ENCODE peak calls at places on chromosome 2, in five cellular contexts. One of them, this sample, is unnamed.
A peak's percentile ranks its signal among the peaks of the same experiment; 100 is the strongest.

GRCh38 chr2:240344904-240345303 is 90.6 kb upstream of the GPC1 start:
- DNase-seq in Peyer's patch: no peak
- DNase-seq in CD4-positive, alpha-beta T cell: no peak
- DNase-seq in type B pancreatic cell: no peak
- DNase-seq in astrocyte of the spinal cord: no peak
- DNase-seq in this sample: no peak

GRCh38 chr2:84459944-84460429 is 907 bp upstream of the SUCLG1 start:
- DNase-seq in Peyer's patch: no peak
- DNase-seq in CD4-positive, alpha-beta T cell: no peak
- DNase-seq in type B pancreatic cell: no peak
- DNase-seq in astrocyte of the spinal cord: no peak
- DNase-seq in this sample: no peak

GRCh38 chr2:69943000-69943840 is 18.2 kb downstream of the ASPRV1 start:
- DNase-seq in Peyer's patch: no peak
- DNase-seq in CD4-positive, alpha-beta T cell: no peak
- DNase-seq in type B pancreatic cell: no peak
- DNase-seq in astrocyte of the spinal cord: no peak
- DNase-seq in this sample: no peak

GRCh38 chr2:182379235-182379634 is 47.6 kb downstream of the PDE1A start:
- DNase-seq in Peyer's patch: no peak
- DNase-seq in CD4-positive, alpha-beta T cell: no peak
- DNase-seq in type B pancreatic cell: no peak
- DNase-seq in astrocyte of the spinal cord: peak; percentile 75
- DNase-seq in this sample: peak; percentile 90

GRCh38 chr2:54387592-54387991 is 68.5 kb upstream of the SPTBN1 start:
- DNase-seq in Peyer's patch: no peak
- DNase-seq in CD4-positive, alpha-beta T cell: no peak
- DNase-seq in type B pancreatic cell: no peak
- DNase-seq in astrocyte of the spinal cord: peak; percentile 23
- DNase-seq in this sample: no peak

GRCh38 chr2:47429795-47430194 is 26.8 kb downstream of the MSH2 start:
- DNase-seq in Peyer's patch: no peak
- DNase-seq in CD4-positive, alpha-beta T cell: no peak
- DNase-seq in type B pancreatic cell: no peak
- DNase-seq in astrocyte of the spinal cord: peak; percentile 47
- DNase-seq in this sample: peak; percentile 58

GRCh38 chr2:218257390-218257981 is 3.3 kb upstream of the GPBAR1 start:
- DNase-seq in Peyer's patch: peak; percentile 70
- DNase-seq in CD4-positive, alpha-beta T cell: peak; percentile 45
- DNase-seq in type B pancreatic cell: no peak
- DNase-seq in astrocyte of the spinal cord: no peak
- DNase-seq in this sample: peak; percentile 46

GRCh38 chr2:120862254-120863172 is 126.8 kb downstream of the GLI2 start:
- DNase-seq in Peyer's patch: no peak
- DNase-seq in CD4-positive, alpha-beta T cell: no peak
- DNase-seq in type B pancreatic cell: no peak
- DNase-seq in astrocyte of the spinal cord: no peak
- DNase-seq in this sample: no peak

GRCh38 chr2:105574796-105575344 is 169.8 kb upstream of the NCK2 start:
- DNase-seq in Peyer's patch: no peak
- DNase-seq in CD4-positive, alpha-beta T cell: no peak
- DNase-seq in type B pancreatic cell: no peak
- DNase-seq in astrocyte of the spinal cord: no peak
- DNase-seq in this sample: no peak

GRCh38 chr2:136670-137069 is 90.4 kb upstream of the FAM110C start:
- DNase-seq in Peyer's patch: no peak
- DNase-seq in CD4-positive, alpha-beta T cell: no peak
- DNase-seq in type B pancreatic cell: no peak
- DNase-seq in astrocyte of the spinal cord: no peak
- DNase-seq in this sample: no peak

GRCh38 chr2:145530653-145531052 is 1010.7 kb upstream of the ZEB2 start:
- DNase-seq in Peyer's patch: no peak
- DNase-seq in CD4-positive, alpha-beta T cell: no peak
- DNase-seq in type B pancreatic cell: no peak
- DNase-seq in astrocyte of the spinal cord: no peak
- DNase-seq in this sample: no peak

DNA sequence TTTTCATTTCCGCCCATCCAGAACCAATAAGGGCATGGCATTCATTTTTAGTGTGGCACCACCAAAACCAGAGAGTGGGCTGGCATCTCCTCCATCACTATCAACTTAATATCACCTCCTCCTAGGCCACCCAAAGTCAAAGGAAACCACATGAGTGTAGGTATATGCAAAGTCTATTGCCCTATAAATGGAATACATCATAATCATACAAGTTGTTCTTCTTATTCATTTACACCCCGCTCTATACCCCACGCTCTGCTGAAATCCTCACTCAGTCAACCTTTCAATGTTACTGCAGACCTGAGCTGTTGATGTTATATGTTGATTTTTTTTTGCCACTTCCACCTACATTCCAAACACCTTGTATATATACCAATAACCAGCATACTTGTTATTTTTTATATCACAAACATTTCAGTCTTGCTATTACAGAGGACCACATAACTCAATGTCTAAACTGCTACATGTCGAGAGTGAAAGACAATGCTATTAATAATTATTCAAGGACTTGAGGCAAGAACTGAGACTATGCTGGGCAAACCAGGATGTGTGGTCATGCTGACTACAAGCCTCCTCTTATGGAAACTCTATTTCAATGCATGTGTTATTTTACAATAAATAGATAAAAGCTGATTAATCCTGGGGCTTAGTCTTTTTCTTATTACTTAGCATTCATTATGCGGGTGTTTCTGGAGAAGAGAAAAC is 466.5 kb upstream of the ID2 start:
- DNase-seq in Peyer's patch: no peak
- DNase-seq in CD4-positive, alpha-beta T cell: no peak
- DNase-seq in type B pancreatic cell: no peak
- DNase-seq in astrocyte of the spinal cord: no peak
- DNase-seq in this sample: no peak
- TF ChIP-seq CTCF in Peyer's patch: no peak
- TF ChIP-seq CTCF in CD4-positive, alpha-beta T cell: no peak
- TF ChIP-seq CTCF in type B pancreatic cell: no peak
- TF ChIP-seq CTCF in astrocyte of the spinal cord: no peak
- TF ChIP-seq CTCF in this sample: no peak

GRCh38 chr2:227347117-227347516 is 22.1 kb downstream of the MFF start:
- DNase-seq in Peyer's patch: no peak
- DNase-seq in CD4-positive, alpha-beta T cell: no peak
- DNase-seq in type B pancreatic cell: no peak
- DNase-seq in astrocyte of the spinal cord: no peak
- DNase-seq in this sample: no peak
- TF ChIP-seq CTCF in Peyer's patch: no peak
- TF ChIP-seq CTCF in CD4-positive, alpha-beta T cell: no peak
- TF ChIP-seq CTCF in type B pancreatic cell: no peak
- TF ChIP-seq CTCF in astrocyte of the spinal cord: no peak
- TF ChIP-seq CTCF in this sample: no peak

DNA sequence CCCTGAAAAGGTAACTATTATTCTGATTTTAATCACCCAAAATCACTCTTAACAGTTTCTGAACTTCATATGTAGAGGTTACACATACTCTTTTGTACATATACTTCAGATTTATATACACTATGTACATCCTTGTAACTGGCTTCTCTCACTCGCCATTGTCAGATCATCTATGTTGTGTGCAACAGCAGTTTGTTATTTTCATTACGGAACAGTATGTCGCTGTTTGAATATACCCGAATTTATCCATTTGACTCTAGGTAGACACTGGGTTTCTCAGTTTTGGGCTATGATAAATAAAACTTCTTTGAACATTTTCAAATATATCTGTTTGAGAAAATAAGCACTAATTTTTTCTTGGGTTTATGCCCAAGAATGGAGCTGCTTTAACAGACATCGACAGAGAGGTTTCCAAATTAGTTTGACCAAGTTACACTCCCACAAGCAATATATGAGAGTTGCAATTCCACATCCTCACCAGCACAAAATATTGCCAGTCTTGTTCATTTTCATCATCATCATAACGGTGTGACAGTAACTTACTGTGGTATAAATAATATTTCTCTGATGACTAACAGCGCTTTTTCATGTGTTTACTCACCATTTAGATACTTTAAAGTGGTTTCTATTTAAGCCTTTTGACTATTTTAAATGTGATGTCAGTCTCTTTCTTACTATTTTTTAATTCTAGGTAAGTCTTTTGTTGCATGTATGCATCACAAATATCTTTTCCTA is 80.9 kb downstream of the SMC6 start:
- DNase-seq in Peyer's patch: no peak
- DNase-seq in CD4-positive, alpha-beta T cell: no peak
- DNase-seq in type B pancreatic cell: no peak
- DNase-seq in astrocyte of the spinal cord: peak; percentile 65
- DNase-seq in this sample: peak; percentile 73
- TF ChIP-seq CTCF in Peyer's patch: no peak
- TF ChIP-seq CTCF in CD4-positive, alpha-beta T cell: no peak
- TF ChIP-seq CTCF in type B pancreatic cell: no peak
- TF ChIP-seq CTCF in astrocyte of the spinal cord: no peak
- TF ChIP-seq CTCF in this sample: peak; percentile 13

GRCh38 chr2:75896779-75897366 is 186.2 kb upstream of the GCFC2 start:
- DNase-seq in Peyer's patch: no peak
- DNase-seq in CD4-positive, alpha-beta T cell: no peak
- DNase-seq in type B pancreatic cell: no peak
- DNase-seq in astrocyte of the spinal cord: no peak
- DNase-seq in this sample: no peak
- TF ChIP-seq CTCF in Peyer's patch: no peak
- TF ChIP-seq CTCF in CD4-positive, alpha-beta T cell: no peak
- TF ChIP-seq CTCF in type B pancreatic cell: peak; percentile 81
- TF ChIP-seq CTCF in astrocyte of the spinal cord: peak; percentile 45
- TF ChIP-seq CTCF in this sample: peak; percentile 3

GRCh38 chr2:233404227-233404626 is 49.9 kb downstream of the DGKD start:
- DNase-seq in Peyer's patch: peak; percentile 83
- DNase-seq in CD4-positive, alpha-beta T cell: peak; percentile 65
- DNase-seq in type B pancreatic cell: no peak
- DNase-seq in astrocyte of the spinal cord: peak; percentile 33
- DNase-seq in this sample: peak; percentile 70
- TF ChIP-seq CTCF in Peyer's patch: peak; percentile 68
- TF ChIP-seq CTCF in CD4-positive, alpha-beta T cell: peak; percentile 87
- TF ChIP-seq CTCF in type B pancreatic cell: peak; percentile 53
- TF ChIP-seq CTCF in astrocyte of the spinal cord: peak; percentile 77
- TF ChIP-seq CTCF in this sample: peak; percentile 93

GRCh38 chr2:26561918-26562810 is 79.0 kb downstream of the CIB4 start:
- DNase-seq in Peyer's patch: no peak
- DNase-seq in CD4-positive, alpha-beta T cell: no peak
- DNase-seq in type B pancreatic cell: no peak
- DNase-seq in astrocyte of the spinal cord: no peak
- DNase-seq in this sample: peak; percentile 5
- TF ChIP-seq CTCF in Peyer's patch: no peak
- TF ChIP-seq CTCF in CD4-positive, alpha-beta T cell: no peak
- TF ChIP-seq CTCF in type B pancreatic cell: no peak
- TF ChIP-seq CTCF in astrocyte of the spinal cord: peak; percentile 11
- TF ChIP-seq CTCF in this sample: peak; percentile 19